ENCODE peak calls at places on chromosomes 6 and 20, in five cellular contexts. O is fibroblast of mammary gland, N is GM10248, Y is pancreas, X is GM13977. A is an unnamed sample.

GRCh38 chr6:331622-332521 is 39.6 kb downstream of the DUSP22 start:
- DNase-seq in X (peak), O (no peak), N (peak), Y (peak), A (no peak)

GRCh38 chr6:5930143-5930770 is 76.5 kb downstream of the NRN1 start:
- DNase-seq in N (no peak), Y (no peak), O (no peak), X (no peak), A (peak)

GRCh38 chr6:145532361-145532760 is 203.0 kb downstream of the EPM2A start:
- DNase-seq in X (no peak), N (no peak), O (no peak), Y (no peak), A (no peak)

GRCh38 chr6:37920667-37921066 is 101.1 kb downstream of the ZFAND3 start:
- DNase-seq in N (no peak), Y (no peak), O (no peak), X (no peak), A (no peak)

GRCh38 chr6:170025341-170026271 is 265.3 kb downstream of the DLL1 start:
- DNase-seq in N (no peak), Y (peak), O (no peak), X (no peak), A (no peak)

GRCh38 chr6:158205220-158205944 is 37.2 kb downstream of the GTF2H5 start:
- DNase-seq in O (no peak), N (no peak), Y (no peak), X (no peak), A (no peak)

GRCh38 chr6:69630767-69631166 is 166.0 kb downstream of the LMBRD1 start:
- DNase-seq in X (no peak), Y (no peak), O (no peak), N (no peak), A (no peak)

GRCh38 chr20:53335509-53335908 is 258.1 kb downstream of the ZNF217 start:
- DNase-seq in N (no peak), X (no peak), O (no peak), Y (no peak), A (no peak)

GRCh38 chr6:26199773-26200728 is 112.8 kb downstream of the HFE start:
- DNase-seq in Y (no peak), X (no peak), O (no peak), N (no peak), A (no peak)

GRCh38 chr6:87196275-87196842 is 41.0 kb downstream of the ZNF292 start:
- DNase-seq in X (no peak), N (no peak), Y (no peak), O (no peak), A (no peak)

GRCh38 chr6:25056130-25056529 is 120.4 kb upstream of the RIPOR2 start:
- DNase-seq in X (peak), Y (no peak), N (peak), O (no peak), A (peak)

GRCh38 chr6:116078945-116079344 is 18.3 kb upstream of the FRK start:
- DNase-seq in Y (no peak), N (no peak), O (no peak), X (no peak), A (no peak)

GRCh38 chr6:116074732-116075387 is 14.2 kb upstream of the FRK start:
- DNase-seq in N (no peak), X (no peak), Y (no peak), O (no peak), A (no peak)

GRCh38 chr6:116083052-116083451 is 17.6 kb upstream of the NT5DC1 start:
- DNase-seq in X (no peak), N (no peak), Y (no peak), O (no peak), A (no peak)

GRCh38 chr6:116073765-116074450 is 13.2 kb upstream of the FRK start:
- DNase-seq in Y (no peak), X (no peak), N (no peak), O (peak), A (no peak)

DNA sequence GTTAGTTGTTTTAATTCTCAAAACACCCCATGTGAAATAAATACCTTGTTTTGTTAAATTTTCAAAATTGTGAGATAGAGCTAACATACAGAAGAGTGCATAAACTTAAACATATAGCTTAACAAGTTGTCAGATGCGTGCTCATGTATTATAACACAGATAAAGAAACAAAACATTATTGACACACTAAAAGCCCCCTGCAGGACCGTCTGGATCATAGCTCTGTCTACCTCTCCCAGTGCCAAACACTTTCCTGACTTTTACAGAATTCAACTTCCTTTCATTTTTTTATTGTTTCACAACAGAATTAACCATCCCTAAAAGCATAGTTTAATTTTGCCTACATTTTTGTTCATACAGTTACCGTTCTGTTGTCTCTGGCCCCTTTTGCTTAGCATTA is 17.8 kb upstream of the FRK start:
- DNase-seq in O (no peak), N (no peak), Y (no peak), X (no peak), A (no peak)
- TF ChIP-seq CTCF in O (no peak), N (no peak), Y (no peak), X (no peak), A (no peak)

DNA sequence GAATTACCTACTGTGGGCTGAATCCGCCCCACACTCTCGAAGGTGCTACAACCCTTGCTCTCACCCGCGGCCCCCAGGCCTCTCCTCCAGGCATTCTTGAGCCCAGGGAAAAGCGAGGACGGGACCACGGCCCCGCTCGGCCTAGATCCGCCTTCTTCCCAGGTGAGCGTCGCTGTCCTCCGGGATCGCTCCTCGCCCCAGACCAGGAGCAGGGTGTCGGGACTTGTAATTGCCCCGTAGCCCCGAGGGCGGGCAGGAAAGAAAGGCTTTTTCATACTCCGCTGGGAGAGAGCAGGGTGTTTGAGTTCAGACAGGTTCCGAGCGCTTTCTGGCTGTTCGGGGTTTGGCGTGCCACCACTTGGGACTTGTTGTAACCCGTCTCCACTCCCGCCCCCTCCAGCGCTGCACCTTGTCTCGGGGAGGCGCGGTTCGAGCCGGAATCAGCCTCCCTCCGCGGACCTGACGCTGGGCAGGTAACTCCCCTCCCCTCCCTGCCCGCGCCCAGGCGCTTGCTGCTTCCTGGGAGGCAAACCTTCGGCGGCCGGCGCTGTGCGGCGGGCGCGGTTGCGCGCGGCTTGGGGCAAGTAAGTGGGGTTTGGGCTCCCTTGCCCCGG is at the start of gene FAM83B:
- DNase-seq in X (no peak), N (no peak), O (no peak), Y (peak), A (no peak)
- TF ChIP-seq CTCF in X (no peak), N (no peak), O (no peak), Y (no peak), A (no peak)

GRCh38 chr6:23547851-23548250 is 578.2 kb upstream of the NRSN1 start:
- DNase-seq in X (no peak), N (no peak), Y (no peak), O (no peak), A (no peak)
- TF ChIP-seq CTCF in X (no peak), N (no peak), Y (no peak), O (no peak), A (no peak)

GRCh38 chr6:47781732-47782131 is at the start of gene OPN5:
- DNase-seq in N (no peak), Y (no peak), O (no peak), X (no peak), A (no peak)

GRCh38 chr6:47785187-47785586 is 3.4 kb downstream of the OPN5 start:
- DNase-seq in O (no peak), Y (no peak), X (no peak), N (no peak), A (no peak)

DNA sequence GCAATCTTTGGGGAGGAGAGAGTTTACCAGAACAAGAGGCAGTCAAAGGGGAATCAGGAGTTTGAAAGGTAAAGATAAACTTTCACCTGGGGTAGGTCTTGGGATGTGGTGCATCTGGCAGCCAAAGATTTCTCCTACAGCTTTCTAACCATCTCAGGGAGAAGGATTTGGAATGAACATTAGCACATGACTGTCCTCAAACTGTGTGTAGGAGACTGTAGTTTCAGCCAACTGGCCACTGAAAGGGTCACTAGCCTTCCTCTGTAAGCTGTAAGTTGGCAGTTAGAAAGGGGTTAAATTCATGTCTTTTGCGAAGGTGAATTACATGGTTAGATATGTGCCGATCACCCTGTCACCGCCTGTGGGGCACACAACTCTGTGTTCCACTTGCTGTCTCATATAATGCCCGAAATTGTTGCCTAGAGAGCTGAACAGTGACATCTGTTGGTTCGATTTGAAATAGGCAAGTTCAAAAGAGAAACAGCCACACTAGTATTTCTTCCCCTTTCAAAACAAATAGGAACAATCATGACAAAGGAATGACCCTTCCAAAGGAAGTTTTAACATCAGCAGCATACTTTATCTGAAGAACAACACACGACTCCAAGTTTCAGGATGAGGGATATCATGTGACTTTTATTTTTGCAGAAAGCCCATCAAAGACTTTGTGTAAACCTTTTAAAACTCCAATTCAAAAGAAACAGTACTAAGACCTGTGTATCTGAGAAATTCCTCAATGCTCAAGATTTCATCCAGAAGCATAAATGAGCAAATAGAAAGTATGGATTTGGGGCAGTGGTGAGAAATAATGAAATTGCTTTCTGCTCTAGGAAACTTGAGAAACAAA is 1.1 kb upstream of the OPN5 start:
- DNase-seq in O (peak), X (peak), Y (no peak), N (peak), A (peak)
- TF ChIP-seq CTCF in O (peak), X (peak), Y (peak), N (peak), A (peak)

GRCh38 chr6:33248643-33248931 is 23.1 kb downstream of the VPS52 start:
- DNase-seq in X (no peak), O (peak), Y (no peak), N (no peak), A (no peak)
- TF ChIP-seq CTCF in X (peak), O (no peak), Y (peak), N (no peak), A (peak)

GRCh38 chr6:149896491-149896890 is 1.4 kb downstream of the RAET1E start:
- DNase-seq in X (no peak), N (no peak), Y (no peak), O (peak), A (no peak)

GRCh38 chr6:149897015-149897697 is 757 bp downstream of the RAET1E start:
- DNase-seq in Y (no peak), O (peak), X (no peak), N (no peak), A (no peak)

GRCh38 chr6:149899486-149899885 is 1.6 kb upstream of the RAET1E start:
- DNase-seq in O (no peak), X (no peak), N (no peak), Y (no peak), A (no peak)

GRCh38 chr6:149898966-149899365 is 1.1 kb upstream of the RAET1E start:
- DNase-seq in X (no peak), Y (no peak), N (no peak), O (no peak), A (no peak)

DNA sequence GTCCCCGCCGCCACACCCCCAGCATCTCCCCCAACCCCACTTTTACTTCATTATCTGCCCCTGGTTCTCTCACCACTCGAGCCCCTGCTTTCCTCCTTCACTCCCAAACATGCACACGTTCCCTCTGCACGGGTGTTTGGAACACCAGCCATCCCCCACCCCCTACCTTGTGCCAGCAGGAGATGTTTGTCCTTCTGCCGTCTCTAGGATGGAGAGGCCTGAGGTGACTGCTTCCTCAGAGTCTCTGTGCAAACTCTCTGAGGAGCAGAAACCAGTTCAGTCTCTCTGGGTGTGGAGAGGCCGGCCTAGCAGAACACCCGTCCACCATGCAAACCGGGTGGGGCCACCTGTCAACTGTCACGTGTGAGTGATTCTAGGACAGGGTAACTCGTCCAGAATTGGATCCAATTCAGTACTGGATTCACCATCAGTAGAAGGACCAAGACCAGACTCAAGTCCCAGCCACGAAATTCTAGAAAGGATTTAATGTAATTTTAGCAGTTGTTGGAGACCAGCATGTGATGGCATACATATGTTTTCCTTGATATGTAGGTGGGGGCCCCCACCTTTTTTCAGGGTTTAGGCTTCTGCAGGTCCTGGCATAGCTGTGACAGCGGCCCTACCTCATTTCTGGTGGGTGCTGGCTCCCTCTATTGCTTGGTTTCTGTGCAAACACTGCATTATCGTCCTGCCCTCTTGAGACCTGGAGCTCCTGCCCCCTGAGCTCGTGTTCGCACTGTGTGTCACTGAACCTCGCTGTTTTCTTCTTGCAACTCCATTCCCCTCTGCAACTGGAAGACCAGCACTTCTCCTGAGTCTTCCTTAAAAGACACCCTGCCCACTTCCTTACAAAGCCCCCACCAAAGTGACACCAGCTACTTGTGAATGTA is at the start of gene RAET1E:
- DNase-seq in Y (no peak), N (no peak), X (no peak), O (no peak), A (no peak)
- TF ChIP-seq CTCF in Y (no peak), N (no peak), X (no peak), O (no peak), A (no peak)

GRCh38 chr6:7899046-7899888 is 11.3 kb downstream of the TXNDC5 start:
- DNase-seq in Y (no peak), X (peak), O (no peak), N (peak), A (no peak)
- TF ChIP-seq CTCF in Y (no peak), X (peak), O (no peak), N (no peak), A (no peak)

GRCh38 chr20:58179432-58180099 is 48.9 kb downstream of the ANKRD60 start:
- DNase-seq in N (peak), O (no peak), X (peak), Y (peak), A (peak)
- TF ChIP-seq CTCF in N (peak), O (peak), X (peak), Y (peak), A (peak)

GRCh38 chr6:9240861-9241260 is 805.5 kb upstream of the SLC35B3 start:
- DNase-seq in X (no peak), N (no peak), Y (no peak), O (no peak), A (no peak)
- TF ChIP-seq CTCF in X (no peak), N (no peak), Y (no peak), O (no peak), A (no peak)

DNA sequence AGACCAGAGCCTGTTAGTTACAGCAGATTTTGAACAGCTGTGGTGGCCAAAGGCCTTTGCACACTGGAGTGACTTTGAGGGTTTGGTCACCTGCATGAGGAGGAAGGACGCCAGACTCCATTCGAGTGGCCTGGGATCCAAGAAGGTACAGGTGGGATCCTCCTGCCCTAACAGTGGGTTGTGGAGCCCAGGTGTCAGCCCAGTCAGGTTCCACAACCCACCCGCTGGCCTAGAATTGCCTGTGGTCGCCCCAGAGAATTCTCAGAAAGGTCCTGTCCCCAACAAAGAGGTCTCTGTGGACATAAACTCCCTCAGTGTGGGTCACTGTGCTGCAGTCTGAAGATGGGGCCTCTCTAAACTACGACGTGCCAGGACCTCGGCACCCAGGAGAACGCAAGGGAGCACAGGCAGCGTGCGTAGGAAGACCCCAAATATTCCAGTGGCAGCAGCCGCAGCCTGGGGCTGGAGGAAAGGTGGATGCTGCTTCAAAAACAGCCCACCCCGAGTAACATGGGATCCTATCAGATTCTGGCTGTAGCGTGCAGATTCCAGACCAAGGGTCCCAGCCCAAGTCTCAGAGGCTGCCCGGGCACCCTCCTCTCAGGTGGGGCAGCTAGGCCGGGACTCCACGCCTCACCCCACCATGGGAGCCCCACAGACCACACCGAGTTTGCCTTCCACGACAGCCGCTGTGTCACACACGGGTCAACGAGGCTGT is 16.0 kb downstream of the ACSS1 start:
- DNase-seq in N (no peak), Y (peak), O (no peak), X (no peak), A (no peak)
- TF ChIP-seq CTCF in N (no peak), Y (no peak), O (no peak), X (no peak), A (no peak)